ENCODE peak calls at places on chromosomes 16 and 17, in nine cellular contexts. L is AG10803; G is stimulated activated CD8-positive, alpha-beta memory T cell treated with anti-CD3 and anti-CD28 coated beads, Interleukin-4, amount 100 ng/mL, for 24 hours; H is Caki2; Z is GM06990; D is type B pancreatic cell; T is endodermal cell; A is Daoy; Y is germinal center. B is an unnamed sample.

GRCh38 chr16:72937360-72937759 is 110.6 kb downstream of the ZFHX3 start:
- DNase-seq in L (no peak), G (no peak), H (peak), Z (no peak), D (no peak), T (peak), A (peak), Y (no peak), B (no peak)

GRCh38 chr16:67632415-67633172 is 12.3 kb upstream of the CARMIL2 start:
- DNase-seq in L (peak), G (no peak), H (no peak), Z (no peak), D (no peak), T (no peak), A (no peak), Y (no peak), B (no peak)

GRCh38 chr17:18966831-18967624 is 15.1 kb downstream of the SLC5A10 start:
- DNase-seq in L (peak), G (no peak), H (no peak), Z (no peak), D (no peak), T (peak), A (peak), Y (no peak), B (peak)

GRCh38 chr17:17204041-17204591 is 2.0 kb downstream of the PLD6 start:
- DNase-seq in L (no peak), G (no peak), H (no peak), Z (no peak), D (no peak), T (no peak), A (no peak), Y (no peak), B (no peak)

GRCh38 chr16:35411156-35411555 is 1951.7 kb downstream of the TP53TG3F start:
- DNase-seq in L (no peak), G (no peak), H (no peak), Z (no peak), D (no peak), T (no peak), A (no peak), Y (no peak), B (no peak)

GRCh38 chr17:29760279-29760721 is 137.6 kb upstream of the CORO6 start:
- DNase-seq in L (peak), G (peak), H (peak), Z (peak), D (no peak), T (no peak), A (peak), Y (peak), B (no peak)

GRCh38 chr16:67040906-67041305 is 12.0 kb downstream of the CBFB start:
- DNase-seq in L (peak), G (no peak), H (no peak), Z (no peak), D (peak), T (no peak), A (no peak), Y (no peak), B (no peak)

GRCh38 chr16:27028713-27029112 is 38.0 kb upstream of the C16orf82 start:
- DNase-seq in L (no peak), G (no peak), H (no peak), Z (no peak), D (no peak), T (no peak), A (no peak), Y (no peak), B (no peak)

GRCh38 chr17:20073056-20073979 is 64.2 kb downstream of the SPECC1 start:
- DNase-seq in L (peak), G (peak), H (no peak), Z (no peak), D (no peak), T (no peak), A (peak), Y (no peak), B (no peak)

GRCh38 chr16:68227183-68227793 is 8.6 kb downstream of the ESRP2 start:
- DNase-seq in L (no peak), G (no peak), H (no peak), Z (no peak), D (no peak), T (peak), A (no peak), Y (peak), B (no peak)

GRCh38 chr17:57276621-57277020 is 20.3 kb downstream of the MSI2 start:
- DNase-seq in L (no peak), G (no peak), H (no peak), Z (no peak), D (no peak), T (no peak), A (no peak), Y (no peak), B (no peak)

GRCh38 chr16:22250522-22250921 is 44.4 kb downstream of the EEF2K start:
- DNase-seq in L (peak), G (no peak), H (no peak), Z (no peak), D (no peak), T (no peak), A (peak), Y (no peak), B (no peak)

GRCh38 chr16:2296662-2297505 is 29.0 kb upstream of the RNPS1 start:
- DNase-seq in L (peak), G (no peak), H (no peak), Z (no peak), D (no peak), T (peak), A (peak), Y (no peak), B (no peak)

GRCh38 chr16:24998201-24998600 is 17.0 kb downstream of the ARHGAP17 start:
- DNase-seq in L (no peak), G (no peak), H (no peak), Z (no peak), D (no peak), T (no peak), A (no peak), Y (no peak), B (no peak)

GRCh38 chr16:25006504-25007055 is 8.6 kb downstream of the ARHGAP17 start:
- DNase-seq in L (peak), G (no peak), H (peak), Z (no peak), D (no peak), T (no peak), A (peak), Y (no peak), B (no peak)

GRCh38 chr16:17555176-17555575 is 84.4 kb upstream of the XYLT1 start:
- DNase-seq in L (peak), G (no peak), H (peak), Z (no peak), D (no peak), T (no peak), A (peak), Y (no peak), B (no peak)

GRCh38 chr17:337453-337852 is 15.2 kb downstream of the RPH3AL start:
- DNase-seq in L (no peak), G (no peak), H (no peak), Z (no peak), D (no peak), T (peak), A (no peak), Y (no peak), B (no peak)

GRCh38 chr17:45574376-45574775 is 83.9 kb upstream of the PLEKHM1 start:
- DNase-seq in L (peak), G (no peak), H (no peak), Z (no peak), D (no peak), T (no peak), A (no peak), Y (no peak), B (no peak)

GRCh38 chr16:31141489-31142108 is 6.1 kb upstream of the PRSS8 start:
- DNase-seq in L (no peak), G (no peak), H (no peak), Z (no peak), D (no peak), T (peak), A (no peak), Y (no peak), B (no peak)

GRCh38 chr16:11497851-11498289 is 88.8 kb downstream of the LITAF start:
- DNase-seq in L (peak), G (no peak), H (peak), Z (no peak), D (no peak), T (no peak), A (peak), Y (no peak), B (no peak)

GRCh38 chr16:28873543-28874201 is 4.6 kb upstream of the ATP2A1 start:
- DNase-seq in L (no peak), G (peak), H (no peak), Z (no peak), D (no peak), T (peak), A (no peak), Y (peak), B (no peak)

B was measured in NCI-H510A.